ENCODE peak calls at places on chromosomes 4 and X, in eight cellular contexts. T is breast epithelium, I is transverse colon, O is uterus, H is tibial nerve, V is ovary, E is sigmoid colon, L is IMR-90. R is an unnamed sample.

GRCh38 chr4:150769845-150770244 is 187.9 kb downstream of the MAB21L2 start:
- DNase-seq in T (no peak), I (no peak), O (no peak), H (no peak), V (no peak), E (no peak), L (no peak), R (peak)

GRCh38 chr4:120070191-120070590 is 3.5 kb upstream of the MAD2L1 start:
- DNase-seq in T (no peak), I (no peak), O (no peak), H (no peak), V (no peak), E (no peak), L (peak), R (no peak)

GRCh38 chr4:6221296-6221850 is 21.0 kb upstream of the JAKMIP1 start:
- DNase-seq in T (no peak), I (no peak), O (no peak), H (no peak), V (no peak), E (peak), L (no peak), R (no peak)

GRCh38 chrX:13396887-13397286 is 77.0 kb upstream of the ATXN3L start:
- DNase-seq in T (no peak), I (no peak), O (no peak), H (no peak), V (no peak), E (no peak), L (peak), R (no peak)

GRCh38 chr4:54384563-54384962 is 155.5 kb downstream of the PDGFRA start:
- DNase-seq in T (peak), I (peak), O (no peak), H (peak), V (peak), E (no peak), L (peak), R (peak)

GRCh38 chr4:86972997-86973396 is 38.2 kb downstream of the AFF1 start:
- DNase-seq in T (peak), I (peak), O (no peak), H (no peak), V (peak), E (no peak), L (no peak), R (peak)

GRCh38 chrX:2732649-2733048 is 19.2 kb upstream of the XG start:
- DNase-seq in T (no peak), I (no peak), O (no peak), H (no peak), V (no peak), E (no peak), L (no peak), R (no peak)

GRCh38 chr4:110475881-110476818 is at the start of gene ENPEP:
- DNase-seq in T (no peak), I (peak), O (peak), H (peak), V (no peak), E (peak), L (peak), R (no peak)

GRCh38 chrX:53939127-53939526 is 105.1 kb downstream of the PHF8 start:
- DNase-seq in T (no peak), I (no peak), O (no peak), H (no peak), V (no peak), E (no peak), L (no peak), R (peak)

GRCh38 chr4:61520688-61521160 is 320.6 kb downstream of the ADGRL3 start:
- DNase-seq in T (no peak), I (no peak), O (no peak), H (no peak), V (no peak), E (no peak), L (peak), R (no peak)

GRCh38 chrX:10900585-10901289 is 210.4 kb upstream of the HCCS start:
- DNase-seq in T (no peak), I (no peak), O (no peak), H (no peak), V (no peak), E (no peak), L (peak), R (no peak)

GRCh38 chr4:152591361-152591760 is 55.5 kb upstream of the FBXW7 start:
- DNase-seq in T (peak), I (peak), O (no peak), H (peak), V (peak), E (peak), L (peak), R (no peak)

GRCh38 chrX:10190367-10190766 is 33.6 kb downstream of the CLCN4 start:
- DNase-seq in T (no peak), I (peak), O (peak), H (peak), V (no peak), E (no peak), L (peak), R (peak)

GRCh38 chr4:78737020-78737419 is 39.1 kb upstream of the BMP2K start:
- DNase-seq in T (no peak), I (no peak), O (no peak), H (no peak), V (no peak), E (no peak), L (no peak), R (peak)

GRCh38 chrX:54024350-54024749 is 19.9 kb downstream of the PHF8 start:
- DNase-seq in T (no peak), I (no peak), O (no peak), H (no peak), V (no peak), E (no peak), L (no peak), R (no peak)

GRCh38 chr4:26288308-26288982 is 32.4 kb upstream of the RBPJ start:
- DNase-seq in T (no peak), I (no peak), O (no peak), H (no peak), V (no peak), E (no peak), L (peak), R (peak)

GRCh38 chr4:7826909-7827306 is 112.8 kb downstream of the AFAP1 start:
- DNase-seq in T (no peak), I (no peak), O (no peak), H (no peak), V (no peak), E (peak), L (no peak), R (no peak)

GRCh38 chr4:123618606-123619005 is 222.0 kb downstream of the SPRY1 start:
- DNase-seq in T (no peak), I (no peak), O (no peak), H (no peak), V (no peak), E (no peak), L (no peak), R (peak)

GRCh38 chr4:173420821-173421220 is 21.9 kb upstream of the SCRG1 start:
- DNase-seq in T (no peak), I (no peak), O (no peak), H (no peak), V (no peak), E (no peak), L (no peak), R (no peak)

GRCh38 chr4:18322111-18322510 is 300.6 kb upstream of the LCORL start:
- DNase-seq in T (no peak), I (no peak), O (no peak), H (no peak), V (no peak), E (no peak), L (no peak), R (no peak)

GRCh38 chr4:140884431-140885058 is 128.4 kb upstream of the TBC1D9 start:
- DNase-seq in T (no peak), I (peak), O (peak), H (peak), V (no peak), E (peak), L (peak), R (peak)

GRCh38 chr4:8071741-8072140 is 86.9 kb downstream of the ABLIM2 start:
- DNase-seq in T (no peak), I (no peak), O (no peak), H (no peak), V (no peak), E (no peak), L (no peak), R (no peak)

GRCh38 chrX:114798902-114799301 is 215.0 kb downstream of the HTR2C start:
- DNase-seq in T (no peak), I (no peak), O (no peak), H (no peak), V (no peak), E (no peak), L (no peak), R (no peak)

GRCh38 chr4:10120943-10121567 is 4.5 kb upstream of the WDR1 start:
- DNase-seq in T (no peak), I (no peak), O (no peak), H (no peak), V (no peak), E (no peak), L (no peak), R (no peak)

GRCh38 chr4:72209600-72209999 is 177.8 kb downstream of the NPFFR2 start:
- DNase-seq in T (no peak), I (no peak), O (no peak), H (no peak), V (no peak), E (no peak), L (no peak), R (no peak)

GRCh38 chrX:6708676-6709075 is 173.8 kb upstream of the VCX3A start:
- DNase-seq in T (no peak), I (no peak), O (no peak), H (no peak), V (no peak), E (no peak), L (no peak), R (no peak)

GRCh38 chrX:6707497-6707896 is 172.6 kb upstream of the VCX3A start:
- DNase-seq in T (no peak), I (no peak), O (no peak), H (no peak), V (no peak), E (no peak), L (no peak), R (no peak)

DNA sequence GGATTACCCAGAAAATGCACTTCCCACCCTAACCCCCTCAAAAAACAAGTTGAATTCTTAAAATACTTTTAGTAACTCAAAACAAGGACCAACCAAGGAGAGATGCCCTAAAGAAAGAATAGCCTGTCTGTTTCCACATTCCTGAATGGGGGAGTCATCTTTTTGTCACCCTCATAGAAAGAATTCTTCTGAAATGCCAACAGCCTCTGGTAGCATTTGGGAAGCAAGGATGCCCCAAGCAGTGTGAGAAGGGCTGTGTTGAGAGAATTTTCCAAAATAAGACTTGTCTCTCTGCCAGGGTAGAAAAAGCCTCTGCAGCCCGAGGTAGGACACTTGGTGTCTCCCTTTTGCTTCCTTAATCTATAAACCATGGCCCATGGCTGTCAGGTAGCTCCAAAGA is 173.1 kb upstream of the VCX3A start:
- DNase-seq in T (no peak), I (no peak), O (no peak), H (no peak), V (no peak), E (no peak), L (no peak), R (no peak)
- TF ChIP-seq POLR2A in T (no peak), I (no peak), O (no peak), H (no peak), V (no peak), E (no peak), L (no peak), R (no peak)

GRCh38 chr4:21467551-21467950 is 481.0 kb downstream of the KCNIP4 start:
- DNase-seq in T (no peak), I (no peak), O (no peak), H (no peak), V (no peak), E (no peak), L (no peak), R (no peak)

GRCh38 chr4:21474195-21474594 is 474.4 kb downstream of the KCNIP4 start:
- DNase-seq in T (no peak), I (no peak), O (no peak), H (no peak), V (no peak), E (no peak), L (no peak), R (no peak)

GRCh38 chr4:21470531-21470930 is 478.0 kb downstream of the KCNIP4 start:
- DNase-seq in T (no peak), I (no peak), O (no peak), H (no peak), V (no peak), E (no peak), L (no peak), R (peak)

GRCh38 chr4:21469438-21470032 is 479.0 kb downstream of the KCNIP4 start:
- DNase-seq in T (no peak), I (no peak), O (no peak), H (no peak), V (no peak), E (no peak), L (no peak), R (peak)
- H3K4me3 ChIP-seq in T (no peak), I (no peak), O (no peak), H (no peak), V (no peak), E (no peak), L (no peak), R (no peak)

GRCh38 chr4:2963185-2964076 is at the start of the genes GRK4 and NOP14:
- DNase-seq in T (peak), I (peak), O (peak), H (peak), V (peak), E (peak), L (peak), R (peak)
- TF ChIP-seq POLR2A in T (no peak), I (peak), O (peak), H (peak), V (peak), E (no peak), L (peak), R (peak)

GRCh38 chrX:70338290-70338689 is 48.4 kb downstream of the KIF4A start:
- DNase-seq in T (no peak), I (no peak), O (no peak), H (peak), V (no peak), E (no peak), L (no peak), R (peak)

GRCh38 chrX:70332600-70332999 is 42.7 kb downstream of the KIF4A start:
- DNase-seq in T (no peak), I (no peak), O (no peak), H (no peak), V (no peak), E (no peak), L (no peak), R (peak)

GRCh38 chrX:70331161-70331560 is 41.3 kb downstream of the KIF4A start:
- DNase-seq in T (no peak), I (no peak), O (no peak), H (no peak), V (no peak), E (no peak), L (peak), R (no peak)

DNA sequence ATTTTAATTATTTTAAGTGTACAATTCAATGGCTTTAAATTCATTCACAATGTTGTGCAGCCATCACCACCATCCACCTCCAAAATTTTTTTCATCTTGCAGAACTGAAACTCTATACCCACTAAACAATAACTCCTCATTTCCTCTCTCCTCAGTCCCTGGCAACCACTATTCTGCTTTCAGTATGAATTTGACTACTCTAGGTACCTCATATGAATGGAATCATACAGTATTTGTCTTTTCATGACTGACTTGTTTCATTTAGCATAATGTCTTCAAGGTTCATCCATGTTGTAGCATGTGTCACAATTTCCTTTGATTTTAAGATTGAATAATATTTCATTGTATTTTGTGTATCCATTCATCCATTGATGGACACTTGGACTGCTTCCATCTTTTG is 46.9 kb downstream of the KIF4A start:
- DNase-seq in T (no peak), I (no peak), O (no peak), H (no peak), V (no peak), E (no peak), L (no peak), R (no peak)
- H3K4me3 ChIP-seq in T (no peak), I (no peak), O (no peak), H (no peak), V (no peak), E (no peak), L (no peak), R (no peak)

GRCh38 chrX:55919367-55920221 is 202.0 kb downstream of the RRAGB start:
- DNase-seq in T (no peak), I (peak), O (no peak), H (no peak), V (no peak), E (no peak), L (no peak), R (no peak)
- TF ChIP-seq POLR2A in T (no peak), I (no peak), O (no peak), H (no peak), V (no peak), E (no peak), L (no peak), R (no peak)

GRCh38 chr4:76306882-76307669 is 543 bp downstream of the STBD1 start:
- DNase-seq in T (no peak), I (peak), O (peak), H (peak), V (peak), E (peak), L (peak), R (peak)

GRCh38 chr4:76309939-76310549 is 3.5 kb downstream of the STBD1 start:
- DNase-seq in T (no peak), I (no peak), O (no peak), H (no peak), V (no peak), E (no peak), L (no peak), R (no peak)

GRCh38 chr4:76307670-76308014 is 1.1 kb downstream of the STBD1 start:
- DNase-seq in T (no peak), I (peak), O (no peak), H (no peak), V (peak), E (no peak), L (no peak), R (no peak)

GRCh38 chr4:76310683-76311082 is 4.2 kb downstream of the STBD1 start:
- DNase-seq in T (no peak), I (no peak), O (no peak), H (no peak), V (no peak), E (no peak), L (no peak), R (no peak)

DNA sequence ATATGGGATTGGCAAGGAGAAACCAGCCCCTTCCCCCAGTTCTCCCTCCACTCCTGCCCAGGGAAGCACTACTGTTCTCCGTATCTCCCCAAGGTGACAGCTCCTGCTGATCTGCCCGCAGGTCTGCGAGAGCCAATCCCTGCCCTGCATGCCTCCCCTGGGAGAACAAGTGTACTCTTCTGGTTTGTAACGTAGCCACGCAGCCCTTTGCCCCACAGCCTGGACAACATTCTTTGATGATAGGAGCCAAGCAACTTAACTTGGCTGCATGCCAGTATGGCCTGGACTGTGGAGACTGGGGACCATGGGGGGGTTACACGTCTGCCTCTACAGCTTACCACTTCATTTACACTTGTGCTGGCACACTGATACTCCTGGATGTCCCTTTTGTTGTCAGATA is 2.0 kb downstream of the STBD1 start:
- DNase-seq in T (no peak), I (no peak), O (no peak), H (no peak), V (peak), E (no peak), L (no peak), R (no peak)
- H3K4me3 ChIP-seq in T (no peak), I (no peak), O (no peak), H (no peak), V (no peak), E (no peak), L (no peak), R (no peak)

GRCh38 chr4:119028296-119028695 is 107.3 kb upstream of the MYOZ2 start:
- DNase-seq in T (no peak), I (no peak), O (no peak), H (no peak), V (no peak), E (no peak), L (no peak), R (no peak)

GRCh38 chr4:119025916-119026661 is 109.5 kb upstream of the MYOZ2 start:
- DNase-seq in T (peak), I (peak), O (peak), H (peak), V (peak), E (peak), L (peak), R (peak)

GRCh38 chr4:119027815-119028214 is 107.8 kb upstream of the MYOZ2 start:
- DNase-seq in T (no peak), I (no peak), O (no peak), H (no peak), V (no peak), E (no peak), L (no peak), R (no peak)

GRCh38 chr4:119025440-119025839 is 110.2 kb upstream of the MYOZ2 start:
- DNase-seq in T (peak), I (peak), O (peak), H (peak), V (peak), E (no peak), L (peak), R (peak)

DNA sequence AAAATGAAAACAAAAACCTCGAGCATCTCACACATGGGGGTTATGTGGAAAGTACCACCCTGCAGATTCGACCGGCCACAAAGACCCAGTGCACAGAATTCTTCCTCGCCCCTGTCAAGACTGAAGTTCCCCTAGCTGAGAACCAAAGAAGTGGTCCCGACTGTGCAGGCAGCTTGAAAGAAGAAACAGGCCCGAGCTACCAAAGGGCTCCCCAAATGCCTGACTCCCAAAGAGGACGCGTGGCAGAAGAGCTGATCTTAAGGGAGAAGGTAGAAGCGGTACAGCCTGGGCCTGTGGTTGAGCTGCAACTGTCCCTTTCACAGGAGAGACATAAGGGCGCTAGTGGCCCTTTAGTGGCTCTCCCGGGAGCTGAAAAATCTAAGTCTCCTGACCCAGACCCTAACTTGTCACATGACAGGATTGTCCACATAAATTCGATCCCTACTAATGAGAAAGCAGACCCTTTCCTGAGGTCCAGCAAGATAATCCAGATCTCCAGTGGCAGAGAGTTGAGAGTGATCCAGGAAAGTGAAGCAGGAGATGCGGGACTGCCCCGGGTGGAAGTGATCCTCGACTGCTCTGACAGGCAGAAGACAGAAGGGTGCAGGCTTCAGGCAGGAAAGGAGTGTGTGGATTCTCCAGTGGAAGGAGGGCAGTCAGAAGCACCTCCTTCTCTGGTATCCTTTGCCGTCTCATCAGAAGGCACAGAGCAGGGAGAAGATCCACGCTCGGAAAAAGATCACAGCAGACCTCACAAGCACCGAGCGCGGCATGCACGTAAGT is 108.8 kb upstream of the MYOZ2 start:
- DNase-seq in T (no peak), I (peak), O (peak), H (peak), V (peak), E (peak), L (no peak), R (peak)
- TF ChIP-seq POLR2A in T (no peak), I (peak), O (peak), H (peak), V (no peak), E (peak), L (no peak), R (no peak)